ENCODE peak calls at places on chromosomes 3 and 15, in eight cellular contexts. T, D, J, L, I, Y, B and V are unnamed samples.

GRCh38 chr15:78790027-78790426 is 21.2 kb downstream of the ADAMTS7 start:
- DNase-seq in T (no peak), D (no peak), J (no peak), L (no peak), I (no peak), Y (no peak), B (no peak), V (peak)

GRCh38 chr3:191085091-191085490 is 114.0 kb upstream of the OSTN start:
- DNase-seq in T (no peak), D (no peak), J (peak), L (peak), I (no peak), Y (no peak), B (no peak), V (no peak)

GRCh38 chr3:30628931-30629590 is 22.7 kb downstream of the TGFBR2 start:
- DNase-seq in T (no peak), D (no peak), J (no peak), L (peak), I (no peak), Y (no peak), B (no peak), V (no peak)

GRCh38 chr3:121988146-121988545 is 33.9 kb downstream of the ILDR1 start:
- DNase-seq in T (no peak), D (no peak), J (no peak), L (no peak), I (no peak), Y (no peak), B (no peak), V (peak)

GRCh38 chr3:157071744-157072525 is 88.0 kb downstream of the CCNL1 start:
- DNase-seq in T (no peak), D (no peak), J (no peak), L (no peak), I (no peak), Y (no peak), B (no peak), V (no peak)

GRCh38 chr3:14418259-14418658 is 15.9 kb downstream of the SLC6A6 start:
- DNase-seq in T (peak), D (no peak), J (no peak), L (no peak), I (no peak), Y (peak), B (no peak), V (no peak)

GRCh38 chr15:71294636-71295241 is 179.5 kb downstream of the THSD4 start:
- DNase-seq in T (peak), D (no peak), J (peak), L (peak), I (no peak), Y (peak), B (no peak), V (no peak)

GRCh38 chr15:77821188-77821958 is 188.7 kb upstream of the LINGO1 start:
- DNase-seq in T (peak), D (peak), J (peak), L (peak), I (no peak), Y (peak), B (peak), V (peak)

GRCh38 chr3:194280777-194281176 is 70.4 kb downstream of the CPN2 start:
- DNase-seq in T (no peak), D (peak), J (no peak), L (no peak), I (no peak), Y (no peak), B (no peak), V (no peak)

GRCh38 chr3:138670409-138670808 is 61.8 kb downstream of the FAIM start:
- DNase-seq in T (no peak), D (no peak), J (no peak), L (no peak), I (no peak), Y (no peak), B (no peak), V (no peak)

GRCh38 chr3:186515115-186515514 is 29.1 kb downstream of the CRYGS start:
- DNase-seq in T (no peak), D (no peak), J (no peak), L (no peak), I (no peak), Y (no peak), B (no peak), V (peak)

GRCh38 chr15:72135719-72136118 is 17.5 kb downstream of the SENP8 start:
- DNase-seq in T (no peak), D (no peak), J (no peak), L (no peak), I (no peak), Y (no peak), B (no peak), V (no peak)

GRCh38 chr3:149151843-149152242 is 22.4 kb downstream of the HPS3 start:
- DNase-seq in T (no peak), D (no peak), J (peak), L (peak), I (no peak), Y (no peak), B (no peak), V (no peak)

GRCh38 chr3:174125267-174125844 is 727.8 kb downstream of the NLGN1 start:
- DNase-seq in T (no peak), D (no peak), J (peak), L (peak), I (no peak), Y (peak), B (peak), V (no peak)
- TF ChIP-seq CTCF in T (no peak), D (no peak), J (peak), L (peak), I (peak), Y (peak), B (peak), V (no peak)

DNA sequence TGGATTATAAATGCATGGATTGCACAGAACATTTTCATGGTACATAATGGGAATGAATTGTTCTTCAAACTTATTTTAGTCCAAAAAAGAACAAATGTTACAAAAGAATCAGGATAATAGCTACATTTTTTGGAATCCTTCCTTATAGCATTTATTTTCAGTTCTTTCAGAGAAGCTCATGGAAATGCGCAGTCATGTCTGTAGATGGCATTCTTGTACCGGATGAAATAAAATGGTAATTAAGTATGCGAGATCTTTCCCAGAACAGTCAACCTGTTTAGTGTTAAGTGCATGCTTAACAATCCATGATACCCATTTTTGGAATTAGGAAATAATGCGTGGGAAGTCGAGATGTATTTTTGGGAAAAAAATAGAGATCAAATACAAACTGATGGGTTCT is 38.2 kb upstream of the GOLGA8B start:
- DNase-seq in T (no peak), D (no peak), J (peak), L (peak), I (no peak), Y (no peak), B (no peak), V (no peak)
- TF ChIP-seq CTCF in T (peak), D (no peak), J (peak), L (peak), I (peak), Y (no peak), B (peak), V (peak)

GRCh38 chr3:51975857-51976549 is 1.1 kb downstream of the ABHD14A start:
- DNase-seq in T (peak), D (peak), J (peak), L (peak), I (peak), Y (no peak), B (no peak), V (peak)

GRCh38 chr3:51971350-51971749 is 2.5 kb downstream of the ABHD14B start:
- DNase-seq in T (no peak), D (no peak), J (no peak), L (no peak), I (no peak), Y (no peak), B (no peak), V (no peak)

GRCh38 chr3:51974963-51975856 is at the start of gene ABHD14A:
- DNase-seq in T (peak), D (peak), J (peak), L (peak), I (peak), Y (peak), B (peak), V (peak)

GRCh38 chr3:51977449-51978142 is 2.7 kb downstream of the ABHD14A start:
- DNase-seq in T (no peak), D (no peak), J (no peak), L (no peak), I (no peak), Y (no peak), B (no peak), V (peak)

GRCh38 chr3:51974277-51974962 is 444 bp upstream of the ABHD14A start:
- DNase-seq in T (peak), D (no peak), J (no peak), L (no peak), I (peak), Y (no peak), B (no peak), V (peak)
- TF ChIP-seq CTCF in T (no peak), D (peak), J (no peak), L (no peak), I (peak), Y (peak), B (peak), V (no peak)

DNA sequence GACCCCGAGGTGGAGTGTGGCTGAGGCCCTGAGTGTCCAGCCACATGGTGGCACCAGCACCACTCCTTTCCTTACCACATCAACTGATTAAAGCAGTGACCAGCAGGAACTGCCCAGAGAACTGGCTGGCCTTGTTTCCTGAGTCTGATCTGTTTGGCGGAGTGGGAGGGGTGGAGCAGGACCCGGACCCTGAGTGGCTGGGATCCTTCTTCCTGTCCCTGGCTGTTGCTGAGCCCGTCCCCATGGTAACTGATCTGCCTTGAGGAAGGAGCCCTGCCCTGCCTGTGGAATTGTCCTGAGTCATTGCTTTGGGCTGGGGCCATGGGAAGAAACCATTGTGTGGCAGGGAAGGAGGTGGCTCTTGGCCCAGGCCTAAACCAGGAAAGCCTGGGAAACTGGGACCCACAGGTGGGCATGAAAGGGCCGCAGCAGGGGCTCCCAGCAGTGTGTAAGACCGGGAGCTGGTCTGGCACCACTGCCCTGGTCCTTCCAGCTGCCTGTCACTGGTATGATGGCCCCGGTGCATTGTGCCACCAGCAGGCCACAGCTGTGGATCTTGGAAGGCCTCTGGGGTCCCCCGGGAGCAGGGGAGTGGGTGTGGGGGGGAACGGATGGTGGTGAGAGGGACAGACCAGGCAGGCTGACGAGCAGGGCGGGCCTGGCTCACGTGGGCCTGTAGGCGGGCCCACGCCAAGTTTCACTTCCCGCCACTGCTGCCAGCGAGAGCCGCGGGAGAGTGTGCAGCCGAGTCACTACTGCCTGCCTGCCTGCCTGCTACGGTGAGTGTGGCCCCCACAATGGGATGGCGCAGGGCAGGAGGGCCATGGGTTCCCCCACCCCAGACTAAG is 19.2 kb downstream of the ATRIP start:
- DNase-seq in T (peak), D (peak), J (peak), L (peak), I (peak), Y (peak), B (peak), V (peak)
- TF ChIP-seq CTCF in T (peak), D (peak), J (peak), L (peak), I (peak), Y (peak), B (peak), V (no peak)